ENCODE peak calls at places on chromosomes 7 and 10, in five cellular contexts. L is hippocampal formation; R is stimulated activated naive CD8-positive, alpha-beta T cell treated with anti-CD3 and anti-CD28 coated beads, Interleukin-15, Interleukin-2, amounts not matched to agents 100 U/mL and 50 U/mL, for 24 hours; G is brain microvascular endothelial cell; O is COR-L47. E is an unnamed sample.
A peak's percentile ranks its signal among the peaks of the same experiment; 100 is the strongest.

GRCh38 chr7:27198871-27199801 is 755 bp downstream of the HOXA13 start:
- DNase-seq in L (no peak), R (no peak), G (no peak), O (no peak), E (no peak)

GRCh38 chr10:102675887-102676616 is 31.8 kb downstream of the TRIM8 start:
- DNase-seq in L (peak; percentile 43), R (no peak), G (peak; percentile 95), O (no peak), E (no peak)

GRCh38 chr7:158829021-158829341 is 328 bp downstream of the ESYT2 start:
- DNase-seq in L (no peak), R (peak; percentile 72), G (no peak), O (peak; percentile 81), E (peak; percentile 73)

GRCh38 chr10:123147635-123148413 is at the start of gene HMX2:
- DNase-seq in L (no peak), R (peak; percentile 65), G (no peak), O (peak; percentile 45), E (peak; percentile 78)

GRCh38 chr7:3010161-3010560 is 33.5 kb downstream of the CARD11 start:
- DNase-seq in L (no peak), R (no peak), G (no peak), O (no peak), E (no peak)

GRCh38 chr10:61987951-61988379 is 86.5 kb downstream of the ARID5B start:
- DNase-seq in L (no peak), R (no peak), G (no peak), O (no peak), E (no peak)

GRCh38 chr10:130559213-130559944 is 423.2 kb downstream of the GLRX3 start:
- DNase-seq in L (no peak), R (no peak), G (no peak), O (no peak), E (no peak)

GRCh38 chr7:122887198-122887597 is 938 bp upstream of the CADPS2 start:
- DNase-seq in L (peak; percentile 53), R (no peak), G (peak; percentile 82), O (peak; percentile 84), E (peak; percentile 59)

GRCh38 chr7:151601521-151602305 is 82.0 kb upstream of the RHEB start:
- DNase-seq in L (no peak), R (no peak), G (peak; percentile 9), O (no peak), E (no peak)

GRCh38 chr7:79453266-79453557 is 255 bp downstream of the MAGI2 start:
- DNase-seq in L (no peak), R (no peak), G (no peak), O (no peak), E (no peak)

GRCh38 chr7:39164887-39165286 is 187.2 kb downstream of the POU6F2 start:
- DNase-seq in L (no peak), R (no peak), G (no peak), O (no peak), E (no peak)

GRCh38 chr10:96840841-96841518 is 8.9 kb downstream of the LCOR start:
- DNase-seq in L (no peak), R (peak; percentile 13), G (peak; percentile 44), O (no peak), E (peak; percentile 60)

GRCh38 chr7:98120559-98120958 is 13.9 kb downstream of the LMTK2 start:
- DNase-seq in L (no peak), R (no peak), G (no peak), O (no peak), E (no peak)

GRCh38 chr7:919114-919442 is 35.4 kb downstream of the ADAP1 start:
- DNase-seq in L (no peak), R (no peak), G (no peak), O (no peak), E (no peak)

GRCh38 chr10:63140077-63140476 is 6.9 kb downstream of the NRBF2 start:
- DNase-seq in L (no peak), R (no peak), G (no peak), O (no peak), E (no peak)

GRCh38 chr10:98074315-98074911 is 44.0 kb upstream of the CRTAC1 start:
- DNase-seq in L (no peak), R (peak; percentile 7), G (peak; percentile 3), O (no peak), E (no peak)

GRCh38 chr10:86210416-86210815 is 156.2 kb downstream of the GRID1 start:
- DNase-seq in L (no peak), R (no peak), G (no peak), O (no peak), E (no peak)

GRCh38 chr7:19146699-19147098 is 1.5 kb upstream of the FERD3L start:
- DNase-seq in L (no peak), R (no peak), G (no peak), O (no peak), E (no peak)

GRCh38 chr10:76080406-76080805 is 649.0 kb downstream of the LRMDA start:
- DNase-seq in L (no peak), R (no peak), G (peak; percentile 74), O (no peak), E (no peak)

GRCh38 chr10:116421815-116422214 is 5.8 kb upstream of the PNLIPRP3 start:
- DNase-seq in L (no peak), R (no peak), G (no peak), O (no peak), E (no peak)

GRCh38 chr10:87605656-87606308 is 53.9 kb upstream of the PAPSS2 start:
- DNase-seq in L (no peak), R (no peak), G (no peak), O (no peak), E (no peak)